ENCODE peak calls at places on chromosomes 16 and 17, in eight cellular contexts. One of them, this sample, is unnamed.

GRCh38 chr17:47644324-47644723 is 5.4 kb upstream of the KPNB1 start:
- DNase-seq in nephron progenitor cell: no peak
- DNase-seq in lower lobe of right lung: peak; percentile 55
- DNase-seq in HFF-Myc: no peak
- DNase-seq in activated CD8-positive, alpha-beta T cell treated with anti-CD3 and anti-CD28 coated beads for 36 hours: no peak
- DNase-seq in AG10803: no peak
- DNase-seq in ovary: no peak
- DNase-seq in AG09319: no peak
- DNase-seq in this sample: no peak

GRCh38 chr17:76166168-76166567 is 25.1 kb upstream of the FOXJ1 start:
- DNase-seq in nephron progenitor cell: no peak
- DNase-seq in lower lobe of right lung: no peak
- DNase-seq in HFF-Myc: no peak
- DNase-seq in activated CD8-positive, alpha-beta T cell treated with anti-CD3 and anti-CD28 coated beads for 36 hours: no peak
- DNase-seq in AG10803: peak; percentile 19
- DNase-seq in ovary: no peak
- DNase-seq in AG09319: no peak
- DNase-seq in this sample: no peak

GRCh38 chr17:18258356-18259038 is at the start of gene FLII:
- DNase-seq in nephron progenitor cell: peak; percentile 64
- DNase-seq in lower lobe of right lung: peak; percentile 74
- DNase-seq in HFF-Myc: no peak
- DNase-seq in activated CD8-positive, alpha-beta T cell treated with anti-CD3 and anti-CD28 coated beads for 36 hours: peak; percentile 42
- DNase-seq in AG10803: peak; percentile 46
- DNase-seq in ovary: peak; percentile 75
- DNase-seq in AG09319: no peak
- DNase-seq in this sample: no peak

GRCh38 chr17:18143044-18143936 is 34.7 kb downstream of the MYO15A start:
- DNase-seq in nephron progenitor cell: no peak
- DNase-seq in lower lobe of right lung: peak; percentile 62
- DNase-seq in HFF-Myc: no peak
- DNase-seq in activated CD8-positive, alpha-beta T cell treated with anti-CD3 and anti-CD28 coated beads for 36 hours: peak; percentile 48
- DNase-seq in AG10803: no peak
- DNase-seq in ovary: no peak
- DNase-seq in AG09319: no peak
- DNase-seq in this sample: peak; percentile 11

GRCh38 chr16:85316321-85316919 is 204.1 kb upstream of the CIBAR2 start:
- DNase-seq in nephron progenitor cell: peak; percentile 85
- DNase-seq in lower lobe of right lung: peak; percentile 69
- DNase-seq in HFF-Myc: no peak
- DNase-seq in activated CD8-positive, alpha-beta T cell treated with anti-CD3 and anti-CD28 coated beads for 36 hours: peak; percentile 60
- DNase-seq in AG10803: peak; percentile 43
- DNase-seq in ovary: peak; percentile 63
- DNase-seq in AG09319: no peak
- DNase-seq in this sample: peak; percentile 32

GRCh38 chr16:53022374-53022773 is 30.3 kb downstream of the CHD9NB start:
- DNase-seq in nephron progenitor cell: peak; percentile 60
- DNase-seq in lower lobe of right lung: no peak
- DNase-seq in HFF-Myc: peak; percentile 24
- DNase-seq in activated CD8-positive, alpha-beta T cell treated with anti-CD3 and anti-CD28 coated beads for 36 hours: peak; percentile 12
- DNase-seq in AG10803: peak; percentile 49
- DNase-seq in ovary: no peak
- DNase-seq in AG09319: no peak
- DNase-seq in this sample: peak; percentile 50

GRCh38 chr17:46772013-46772878 is 46.2 kb downstream of the WNT3 start:
- DNase-seq in nephron progenitor cell: peak; percentile 61
- DNase-seq in lower lobe of right lung: peak; percentile 71
- DNase-seq in HFF-Myc: no peak
- DNase-seq in activated CD8-positive, alpha-beta T cell treated with anti-CD3 and anti-CD28 coated beads for 36 hours: peak; percentile 25
- DNase-seq in AG10803: peak; percentile 21
- DNase-seq in ovary: peak; percentile 52
- DNase-seq in AG09319: no peak
- DNase-seq in this sample: no peak

GRCh38 chr17:29251969-29252866 is 5.6 kb downstream of the CRYBA1 start:
- DNase-seq in nephron progenitor cell: no peak
- DNase-seq in lower lobe of right lung: no peak
- DNase-seq in HFF-Myc: peak; percentile 12
- DNase-seq in activated CD8-positive, alpha-beta T cell treated with anti-CD3 and anti-CD28 coated beads for 36 hours: no peak
- DNase-seq in AG10803: peak; percentile 56
- DNase-seq in ovary: no peak
- DNase-seq in AG09319: no peak
- DNase-seq in this sample: peak; percentile 48

GRCh38 chr17:79795795-79796569 is 895 bp downstream of the CBX8 start:
- DNase-seq in nephron progenitor cell: no peak
- DNase-seq in lower lobe of right lung: no peak
- DNase-seq in HFF-Myc: no peak
- DNase-seq in activated CD8-positive, alpha-beta T cell treated with anti-CD3 and anti-CD28 coated beads for 36 hours: no peak
- DNase-seq in AG10803: no peak
- DNase-seq in ovary: no peak
- DNase-seq in AG09319: no peak
- DNase-seq in this sample: no peak

GRCh38 chr16:66619534-66620418 is 15.3 kb downstream of the CMTM3 start:
- DNase-seq in nephron progenitor cell: no peak
- DNase-seq in lower lobe of right lung: no peak
- DNase-seq in HFF-Myc: no peak
- DNase-seq in activated CD8-positive, alpha-beta T cell treated with anti-CD3 and anti-CD28 coated beads for 36 hours: no peak
- DNase-seq in AG10803: peak; percentile 91
- DNase-seq in ovary: no peak
- DNase-seq in AG09319: no peak
- DNase-seq in this sample: peak; percentile 50

GRCh38 chr17:57607553-57608120 is 137.5 kb downstream of the CCDC182 start:
- DNase-seq in nephron progenitor cell: no peak
- DNase-seq in lower lobe of right lung: no peak
- DNase-seq in HFF-Myc: no peak
- DNase-seq in activated CD8-positive, alpha-beta T cell treated with anti-CD3 and anti-CD28 coated beads for 36 hours: peak; percentile 55
- DNase-seq in AG10803: no peak
- DNase-seq in ovary: no peak
- DNase-seq in AG09319: no peak
- DNase-seq in this sample: no peak

GRCh38 chr17:43341705-43342600 is 56.8 kb upstream of the ARL4D start:
- DNase-seq in nephron progenitor cell: no peak
- DNase-seq in lower lobe of right lung: no peak
- DNase-seq in HFF-Myc: no peak
- DNase-seq in activated CD8-positive, alpha-beta T cell treated with anti-CD3 and anti-CD28 coated beads for 36 hours: peak; percentile 67
- DNase-seq in AG10803: peak; percentile 53
- DNase-seq in ovary: no peak
- DNase-seq in AG09319: no peak
- DNase-seq in this sample: peak; percentile 69

GRCh38 chr17:46027326-46028325 is 28.6 kb downstream of the STH start:
- DNase-seq in nephron progenitor cell: no peak
- DNase-seq in lower lobe of right lung: no peak
- DNase-seq in HFF-Myc: no peak
- DNase-seq in activated CD8-positive, alpha-beta T cell treated with anti-CD3 and anti-CD28 coated beads for 36 hours: no peak
- DNase-seq in AG10803: no peak
- DNase-seq in ovary: no peak
- DNase-seq in AG09319: no peak
- DNase-seq in this sample: no peak

GRCh38 chr16:15672514-15673167 is 22.6 kb downstream of the NDE1 start:
- DNase-seq in nephron progenitor cell: no peak
- DNase-seq in lower lobe of right lung: peak; percentile 92
- DNase-seq in HFF-Myc: peak; percentile 94
- DNase-seq in activated CD8-positive, alpha-beta T cell treated with anti-CD3 and anti-CD28 coated beads for 36 hours: peak; percentile 80
- DNase-seq in AG10803: peak; percentile 99
- DNase-seq in ovary: peak; percentile 83
- DNase-seq in AG09319: peak; percentile 94
- DNase-seq in this sample: peak; percentile 97

GRCh38 chr16:7493133-7493532 is 160.5 kb downstream of the RBFOX1 start:
- DNase-seq in nephron progenitor cell: no peak
- DNase-seq in lower lobe of right lung: no peak
- DNase-seq in HFF-Myc: no peak
- DNase-seq in activated CD8-positive, alpha-beta T cell treated with anti-CD3 and anti-CD28 coated beads for 36 hours: no peak
- DNase-seq in AG10803: no peak
- DNase-seq in ovary: no peak
- DNase-seq in AG09319: no peak
- DNase-seq in this sample: no peak

GRCh38 chr17:7313028-7313889 is 1.9 kb downstream of the GPS2 start:
- DNase-seq in nephron progenitor cell: no peak
- DNase-seq in lower lobe of right lung: peak; percentile 24
- DNase-seq in HFF-Myc: no peak
- DNase-seq in activated CD8-positive, alpha-beta T cell treated with anti-CD3 and anti-CD28 coated beads for 36 hours: peak; percentile 44
- DNase-seq in AG10803: no peak
- DNase-seq in ovary: no peak
- DNase-seq in AG09319: no peak
- DNase-seq in this sample: no peak

GRCh38 chr17:65181237-65182061 is 44.3 kb downstream of the RGS9 start:
- DNase-seq in nephron progenitor cell: no peak
- DNase-seq in lower lobe of right lung: no peak
- DNase-seq in HFF-Myc: no peak
- DNase-seq in activated CD8-positive, alpha-beta T cell treated with anti-CD3 and anti-CD28 coated beads for 36 hours: peak; percentile 59
- DNase-seq in AG10803: no peak
- DNase-seq in ovary: no peak
- DNase-seq in AG09319: no peak
- DNase-seq in this sample: peak; percentile 34

GRCh38 chr17:21209511-21210175 is 4.3 kb downstream of the TMEM11 start:
- DNase-seq in nephron progenitor cell: no peak
- DNase-seq in lower lobe of right lung: peak; percentile 78
- DNase-seq in HFF-Myc: no peak
- DNase-seq in activated CD8-positive, alpha-beta T cell treated with anti-CD3 and anti-CD28 coated beads for 36 hours: no peak
- DNase-seq in AG10803: peak; percentile 78
- DNase-seq in ovary: no peak
- DNase-seq in AG09319: no peak
- DNase-seq in this sample: no peak

GRCh38 chr17:59413014-59413725 is 81.7 kb downstream of the YPEL2 start:
- DNase-seq in nephron progenitor cell: no peak
- DNase-seq in lower lobe of right lung: no peak
- DNase-seq in HFF-Myc: no peak
- DNase-seq in activated CD8-positive, alpha-beta T cell treated with anti-CD3 and anti-CD28 coated beads for 36 hours: no peak
- DNase-seq in AG10803: no peak
- DNase-seq in ovary: no peak
- DNase-seq in AG09319: no peak
- DNase-seq in this sample: no peak

GRCh38 chr17:77619851-77620250 is 338.7 kb upstream of the TNRC6C start:
- DNase-seq in nephron progenitor cell: no peak
- DNase-seq in lower lobe of right lung: no peak
- DNase-seq in HFF-Myc: no peak
- DNase-seq in activated CD8-positive, alpha-beta T cell treated with anti-CD3 and anti-CD28 coated beads for 36 hours: no peak
- DNase-seq in AG10803: peak; percentile 64
- DNase-seq in ovary: no peak
- DNase-seq in AG09319: no peak
- DNase-seq in this sample: peak; percentile 46

GRCh38 chr17:74773871-74774286 is 2.3 kb downstream of the NAT9 start:
- DNase-seq in nephron progenitor cell: no peak
- DNase-seq in lower lobe of right lung: no peak
- DNase-seq in HFF-Myc: no peak
- DNase-seq in activated CD8-positive, alpha-beta T cell treated with anti-CD3 and anti-CD28 coated beads for 36 hours: no peak
- DNase-seq in AG10803: peak; percentile 65
- DNase-seq in ovary: no peak
- DNase-seq in AG09319: no peak
- DNase-seq in this sample: peak; percentile 61

GRCh38 chr17:44557653-44558285 is 485 bp downstream of the FZD2 start:
- DNase-seq in nephron progenitor cell: peak; percentile 68
- DNase-seq in lower lobe of right lung: peak; percentile 61
- DNase-seq in HFF-Myc: no peak
- DNase-seq in activated CD8-positive, alpha-beta T cell treated with anti-CD3 and anti-CD28 coated beads for 36 hours: peak; percentile 55
- DNase-seq in AG10803: peak; percentile 66
- DNase-seq in ovary: peak; percentile 64
- DNase-seq in AG09319: no peak
- DNase-seq in this sample: peak; percentile 50

GRCh38 chr17:28392491-28392890 is 13.5 kb downstream of the SLC46A1 start:
- DNase-seq in nephron progenitor cell: no peak
- DNase-seq in lower lobe of right lung: no peak
- DNase-seq in HFF-Myc: no peak
- DNase-seq in activated CD8-positive, alpha-beta T cell treated with anti-CD3 and anti-CD28 coated beads for 36 hours: no peak
- DNase-seq in AG10803: no peak
- DNase-seq in ovary: peak; percentile 12
- DNase-seq in AG09319: no peak
- DNase-seq in this sample: no peak

GRCh38 chr17:81165246-81166032 is at the start of gene PVALEF:
- DNase-seq in nephron progenitor cell: peak; percentile 66
- DNase-seq in lower lobe of right lung: peak; percentile 44
- DNase-seq in HFF-Myc: no peak
- DNase-seq in activated CD8-positive, alpha-beta T cell treated with anti-CD3 and anti-CD28 coated beads for 36 hours: no peak
- DNase-seq in AG10803: no peak
- DNase-seq in ovary: no peak
- DNase-seq in AG09319: no peak
- DNase-seq in this sample: no peak
- TF ChIP-seq CTCF in nephron progenitor cell: no peak
- TF ChIP-seq CTCF in lower lobe of right lung: no peak
- TF ChIP-seq CTCF in HFF-Myc: no peak
- TF ChIP-seq CTCF in activated CD8-positive, alpha-beta T cell treated with anti-CD3 and anti-CD28 coated beads for 36 hours: no peak
- TF ChIP-seq CTCF in AG10803: no peak
- TF ChIP-seq CTCF in ovary: no peak
- TF ChIP-seq CTCF in AG09319: no peak
- TF ChIP-seq CTCF in this sample: no peak

DNA sequence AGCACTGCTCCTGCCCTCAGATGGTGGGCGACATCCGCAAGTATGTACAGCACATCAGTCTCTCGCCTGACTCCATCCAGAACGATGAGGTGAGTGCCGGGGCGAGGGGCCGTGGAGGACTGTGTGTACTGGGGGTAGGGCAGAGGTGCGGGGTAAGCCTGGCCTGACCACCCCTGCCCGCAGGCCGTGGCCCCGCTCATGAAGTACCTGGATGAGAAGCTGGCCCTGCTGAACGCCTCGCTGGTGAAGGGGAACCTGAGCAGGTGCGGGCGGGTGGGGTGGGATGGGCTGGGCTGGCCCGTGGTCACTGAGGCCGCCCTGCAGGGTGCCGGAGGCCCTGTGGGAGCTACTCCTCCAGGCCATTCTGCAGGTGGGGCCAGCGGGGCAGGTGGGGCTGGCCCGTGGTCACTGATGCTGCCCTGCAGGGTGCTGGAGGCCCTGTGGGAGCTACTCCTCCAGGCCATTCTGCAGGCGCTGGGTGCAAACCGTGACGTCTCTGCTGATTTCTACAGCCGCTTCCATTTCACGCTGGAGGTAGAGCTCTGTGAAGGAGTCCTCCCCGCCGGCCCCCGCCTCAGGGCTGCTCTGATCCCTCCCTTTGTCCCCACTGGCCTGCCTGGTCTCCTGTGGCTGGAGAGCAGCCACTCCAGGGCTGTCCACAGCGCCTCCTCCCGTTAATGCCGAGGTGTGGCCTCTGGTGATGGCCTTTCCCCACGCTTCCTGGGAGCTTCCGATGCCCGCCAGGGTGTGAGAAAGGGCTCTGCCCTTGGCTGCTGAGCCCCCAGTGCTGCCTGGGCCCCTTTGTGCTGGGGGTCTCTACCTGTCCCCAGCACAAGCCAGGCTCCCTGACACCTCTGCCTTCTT is 5.0 kb downstream of the TSR3 start:
- DNase-seq in nephron progenitor cell: no peak
- DNase-seq in lower lobe of right lung: no peak
- DNase-seq in HFF-Myc: no peak
- DNase-seq in activated CD8-positive, alpha-beta T cell treated with anti-CD3 and anti-CD28 coated beads for 36 hours: no peak
- DNase-seq in AG10803: no peak
- DNase-seq in ovary: no peak
- DNase-seq in AG09319: no peak
- DNase-seq in this sample: no peak
- TF ChIP-seq CTCF in nephron progenitor cell: no peak
- TF ChIP-seq CTCF in lower lobe of right lung: no peak
- TF ChIP-seq CTCF in HFF-Myc: no peak
- TF ChIP-seq CTCF in activated CD8-positive, alpha-beta T cell treated with anti-CD3 and anti-CD28 coated beads for 36 hours: no peak
- TF ChIP-seq CTCF in AG10803: no peak
- TF ChIP-seq CTCF in ovary: no peak
- TF ChIP-seq CTCF in AG09319: no peak
- TF ChIP-seq CTCF in this sample: peak; percentile 49

GRCh38 chr16:80974649-80975376 is 31.9 kb downstream of the CMC2 start:
- DNase-seq in nephron progenitor cell: no peak
- DNase-seq in lower lobe of right lung: no peak
- DNase-seq in HFF-Myc: no peak
- DNase-seq in activated CD8-positive, alpha-beta T cell treated with anti-CD3 and anti-CD28 coated beads for 36 hours: no peak
- DNase-seq in AG10803: no peak
- DNase-seq in ovary: no peak
- DNase-seq in AG09319: no peak
- DNase-seq in this sample: no peak
- TF ChIP-seq CTCF in nephron progenitor cell: peak; percentile 46
- TF ChIP-seq CTCF in lower lobe of right lung: peak; percentile 10
- TF ChIP-seq CTCF in HFF-Myc: peak; percentile 16
- TF ChIP-seq CTCF in activated CD8-positive, alpha-beta T cell treated with anti-CD3 and anti-CD28 coated beads for 36 hours: peak; percentile 53
- TF ChIP-seq CTCF in AG10803: peak; percentile 50
- TF ChIP-seq CTCF in ovary: no peak
- TF ChIP-seq CTCF in AG09319: peak; percentile 14
- TF ChIP-seq CTCF in this sample: peak; percentile 78

GRCh38 chr17:8696456-8696855 is 48.2 kb downstream of the CCDC42 start:
- DNase-seq in nephron progenitor cell: peak; percentile 11
- DNase-seq in lower lobe of right lung: no peak
- DNase-seq in HFF-Myc: no peak
- DNase-seq in activated CD8-positive, alpha-beta T cell treated with anti-CD3 and anti-CD28 coated beads for 36 hours: no peak
- DNase-seq in AG10803: no peak
- DNase-seq in ovary: no peak
- DNase-seq in AG09319: no peak
- DNase-seq in this sample: no peak
- TF ChIP-seq CTCF in nephron progenitor cell: no peak
- TF ChIP-seq CTCF in lower lobe of right lung: no peak
- TF ChIP-seq CTCF in HFF-Myc: no peak
- TF ChIP-seq CTCF in activated CD8-positive, alpha-beta T cell treated with anti-CD3 and anti-CD28 coated beads for 36 hours: no peak
- TF ChIP-seq CTCF in AG10803: no peak
- TF ChIP-seq CTCF in ovary: no peak
- TF ChIP-seq CTCF in AG09319: no peak
- TF ChIP-seq CTCF in this sample: no peak